ENCODE peak calls at places on chromosomes 12 and 14, in eight cellular contexts. One of them, this sample, is unnamed.

GRCh38 chr14:68239988-68240387 is 420.4 kb downstream of the RAD51B start:
- DNase-seq in occipital lobe: no peak
- DNase-seq in activated CD4-positive, alpha-beta T cell treated with anti-CD3 and anti-CD28 coated beads, Interleukin-2, amount 10 ng/mL, durations not matched to agents 7 days and 5 days: no peak
- DNase-seq in choroid plexus epithelial cell: peak
- DNase-seq in SK-N-SH: no peak
- DNase-seq in kidney: no peak
- DNase-seq in HT1080: no peak
- DNase-seq in HAP-1: no peak
- DNase-seq in this sample: peak

GRCh38 chr12:95318071-95318545 is 100.5 kb downstream of the VEZT start:
- DNase-seq in occipital lobe: no peak
- DNase-seq in activated CD4-positive, alpha-beta T cell treated with anti-CD3 and anti-CD28 coated beads, Interleukin-2, amount 10 ng/mL, durations not matched to agents 7 days and 5 days: no peak
- DNase-seq in choroid plexus epithelial cell: peak
- DNase-seq in SK-N-SH: no peak
- DNase-seq in kidney: no peak
- DNase-seq in HT1080: peak
- DNase-seq in HAP-1: no peak
- DNase-seq in this sample: no peak

GRCh38 chr12:56931474-56931978 is 2.7 kb downstream of the SDR9C7 start:
- DNase-seq in occipital lobe: no peak
- DNase-seq in activated CD4-positive, alpha-beta T cell treated with anti-CD3 and anti-CD28 coated beads, Interleukin-2, amount 10 ng/mL, durations not matched to agents 7 days and 5 days: peak
- DNase-seq in choroid plexus epithelial cell: peak
- DNase-seq in SK-N-SH: peak
- DNase-seq in kidney: no peak
- DNase-seq in HT1080: peak
- DNase-seq in HAP-1: peak
- DNase-seq in this sample: peak

GRCh38 chr12:99985129-99985570 is 414 bp upstream of the ANKS1B start:
- DNase-seq in occipital lobe: peak
- DNase-seq in activated CD4-positive, alpha-beta T cell treated with anti-CD3 and anti-CD28 coated beads, Interleukin-2, amount 10 ng/mL, durations not matched to agents 7 days and 5 days: no peak
- DNase-seq in choroid plexus epithelial cell: peak
- DNase-seq in SK-N-SH: no peak
- DNase-seq in kidney: no peak
- DNase-seq in HT1080: no peak
- DNase-seq in HAP-1: no peak
- DNase-seq in this sample: peak

GRCh38 chr14:60506985-60507829 is 1.7 kb upstream of the SIX6 start:
- DNase-seq in occipital lobe: no peak
- DNase-seq in activated CD4-positive, alpha-beta T cell treated with anti-CD3 and anti-CD28 coated beads, Interleukin-2, amount 10 ng/mL, durations not matched to agents 7 days and 5 days: no peak
- DNase-seq in choroid plexus epithelial cell: no peak
- DNase-seq in SK-N-SH: peak
- DNase-seq in kidney: no peak
- DNase-seq in HT1080: no peak
- DNase-seq in HAP-1: no peak
- DNase-seq in this sample: no peak

GRCh38 chr12:95996034-95996658 is at the start of gene HAL:
- DNase-seq in occipital lobe: no peak
- DNase-seq in activated CD4-positive, alpha-beta T cell treated with anti-CD3 and anti-CD28 coated beads, Interleukin-2, amount 10 ng/mL, durations not matched to agents 7 days and 5 days: no peak
- DNase-seq in choroid plexus epithelial cell: no peak
- DNase-seq in SK-N-SH: no peak
- DNase-seq in kidney: no peak
- DNase-seq in HT1080: no peak
- DNase-seq in HAP-1: no peak
- DNase-seq in this sample: no peak

GRCh38 chr12:112236386-112236785 is 111.0 kb downstream of the TRAFD1 start:
- DNase-seq in occipital lobe: no peak
- DNase-seq in activated CD4-positive, alpha-beta T cell treated with anti-CD3 and anti-CD28 coated beads, Interleukin-2, amount 10 ng/mL, durations not matched to agents 7 days and 5 days: no peak
- DNase-seq in choroid plexus epithelial cell: no peak
- DNase-seq in SK-N-SH: no peak
- DNase-seq in kidney: no peak
- DNase-seq in HT1080: no peak
- DNase-seq in HAP-1: no peak
- DNase-seq in this sample: no peak

GRCh38 chr14:68789002-68789797 is 3.7 kb downstream of the ZFP36L1 start:
- DNase-seq in occipital lobe: peak
- DNase-seq in activated CD4-positive, alpha-beta T cell treated with anti-CD3 and anti-CD28 coated beads, Interleukin-2, amount 10 ng/mL, durations not matched to agents 7 days and 5 days: peak
- DNase-seq in choroid plexus epithelial cell: peak
- DNase-seq in SK-N-SH: peak
- DNase-seq in kidney: peak
- DNase-seq in HT1080: peak
- DNase-seq in HAP-1: peak
- DNase-seq in this sample: peak

GRCh38 chr12:2633176-2633824 is 161.5 kb upstream of the FKBP4 start:
- DNase-seq in occipital lobe: no peak
- DNase-seq in activated CD4-positive, alpha-beta T cell treated with anti-CD3 and anti-CD28 coated beads, Interleukin-2, amount 10 ng/mL, durations not matched to agents 7 days and 5 days: no peak
- DNase-seq in choroid plexus epithelial cell: no peak
- DNase-seq in SK-N-SH: no peak
- DNase-seq in kidney: no peak
- DNase-seq in HT1080: no peak
- DNase-seq in HAP-1: no peak
- DNase-seq in this sample: no peak

GRCh38 chr12:56117778-56118687 is at the start of gene ZC3H10:
- DNase-seq in occipital lobe: peak
- DNase-seq in activated CD4-positive, alpha-beta T cell treated with anti-CD3 and anti-CD28 coated beads, Interleukin-2, amount 10 ng/mL, durations not matched to agents 7 days and 5 days: peak
- DNase-seq in choroid plexus epithelial cell: peak
- DNase-seq in SK-N-SH: peak
- DNase-seq in kidney: peak
- DNase-seq in HT1080: peak
- DNase-seq in HAP-1: peak
- DNase-seq in this sample: peak